ENCODE peak calls at places on chromosome 16, in nine cellular contexts. One of them, this sample, is unnamed.
A peak's percentile ranks its signal among the peaks of the same experiment; 100 is the strongest.

GRCh38 chr16:19884611-19885455 is at the start of gene GPRC5B:
- DNase-seq in HTR-8/SVneo: peak; percentile 55
- DNase-seq in substantia nigra: peak; percentile 78
- DNase-seq in GM04504: no peak
- DNase-seq in CD8-positive, alpha-beta memory T cell: peak; percentile 21
- DNase-seq in SJSA1: peak; percentile 61
- DNase-seq in stimulated activated CD8-positive, alpha-beta memory T cell treated with anti-CD3 and anti-CD28 coated beads, Interleukin-15, amount 100 ng/mL, for 48 hours: no peak
- DNase-seq in stimulated activated effector memory CD8-positive, alpha-beta T cell treated with anti-CD3 and anti-CD28 coated beads, Interleukin-12 subunit alpha, Interleukin-12 subunit beta, amount 100 ng/mL, for 72 hours: peak; percentile 66
- DNase-seq in Peyer's patch: peak; percentile 68
- DNase-seq in this sample: peak; percentile 69

GRCh38 chr16:81778861-81779539 is at the start of gene PLCG2:
- DNase-seq in HTR-8/SVneo: peak; percentile 67
- DNase-seq in substantia nigra: peak; percentile 51
- DNase-seq in GM04504: no peak
- DNase-seq in CD8-positive, alpha-beta memory T cell: peak; percentile 64
- DNase-seq in SJSA1: peak; percentile 48
- DNase-seq in stimulated activated CD8-positive, alpha-beta memory T cell treated with anti-CD3 and anti-CD28 coated beads, Interleukin-15, amount 100 ng/mL, for 48 hours: peak; percentile 69
- DNase-seq in stimulated activated effector memory CD8-positive, alpha-beta T cell treated with anti-CD3 and anti-CD28 coated beads, Interleukin-12 subunit alpha, Interleukin-12 subunit beta, amount 100 ng/mL, for 72 hours: peak; percentile 87
- DNase-seq in Peyer's patch: peak; percentile 93
- DNase-seq in this sample: peak; percentile 66

GRCh38 chr16:61879306-61879705 is 156.9 kb downstream of the CDH8 start:
- DNase-seq in HTR-8/SVneo: no peak
- DNase-seq in substantia nigra: no peak
- DNase-seq in GM04504: no peak
- DNase-seq in CD8-positive, alpha-beta memory T cell: no peak
- DNase-seq in SJSA1: no peak
- DNase-seq in stimulated activated CD8-positive, alpha-beta memory T cell treated with anti-CD3 and anti-CD28 coated beads, Interleukin-15, amount 100 ng/mL, for 48 hours: no peak
- DNase-seq in stimulated activated effector memory CD8-positive, alpha-beta T cell treated with anti-CD3 and anti-CD28 coated beads, Interleukin-12 subunit alpha, Interleukin-12 subunit beta, amount 100 ng/mL, for 72 hours: no peak
- DNase-seq in Peyer's patch: no peak
- DNase-seq in this sample: no peak

GRCh38 chr16:57822861-57823260 is 20.6 kb upstream of the KIFC3 start:
- DNase-seq in HTR-8/SVneo: no peak
- DNase-seq in substantia nigra: no peak
- DNase-seq in GM04504: no peak
- DNase-seq in CD8-positive, alpha-beta memory T cell: no peak
- DNase-seq in SJSA1: no peak
- DNase-seq in stimulated activated CD8-positive, alpha-beta memory T cell treated with anti-CD3 and anti-CD28 coated beads, Interleukin-15, amount 100 ng/mL, for 48 hours: no peak
- DNase-seq in stimulated activated effector memory CD8-positive, alpha-beta T cell treated with anti-CD3 and anti-CD28 coated beads, Interleukin-12 subunit alpha, Interleukin-12 subunit beta, amount 100 ng/mL, for 72 hours: no peak
- DNase-seq in Peyer's patch: no peak
- DNase-seq in this sample: no peak

GRCh38 chr16:22633280-22633679 is 122.6 kb downstream of the NPIPB5 start:
- DNase-seq in HTR-8/SVneo: no peak
- DNase-seq in substantia nigra: no peak
- DNase-seq in GM04504: no peak
- DNase-seq in CD8-positive, alpha-beta memory T cell: no peak
- DNase-seq in SJSA1: no peak
- DNase-seq in stimulated activated CD8-positive, alpha-beta memory T cell treated with anti-CD3 and anti-CD28 coated beads, Interleukin-15, amount 100 ng/mL, for 48 hours: no peak
- DNase-seq in stimulated activated effector memory CD8-positive, alpha-beta T cell treated with anti-CD3 and anti-CD28 coated beads, Interleukin-12 subunit alpha, Interleukin-12 subunit beta, amount 100 ng/mL, for 72 hours: no peak
- DNase-seq in Peyer's patch: no peak
- DNase-seq in this sample: no peak

GRCh38 chr16:77443834-77444460 is 9.1 kb upstream of the ADAMTS18 start:
- DNase-seq in HTR-8/SVneo: no peak
- DNase-seq in substantia nigra: no peak
- DNase-seq in GM04504: no peak
- DNase-seq in CD8-positive, alpha-beta memory T cell: no peak
- DNase-seq in SJSA1: no peak
- DNase-seq in stimulated activated CD8-positive, alpha-beta memory T cell treated with anti-CD3 and anti-CD28 coated beads, Interleukin-15, amount 100 ng/mL, for 48 hours: no peak
- DNase-seq in stimulated activated effector memory CD8-positive, alpha-beta T cell treated with anti-CD3 and anti-CD28 coated beads, Interleukin-12 subunit alpha, Interleukin-12 subunit beta, amount 100 ng/mL, for 72 hours: no peak
- DNase-seq in Peyer's patch: no peak
- DNase-seq in this sample: no peak

GRCh38 chr16:69049146-69049545 is 56.3 kb upstream of the HAS3 start:
- DNase-seq in HTR-8/SVneo: peak; percentile 61
- DNase-seq in substantia nigra: no peak
- DNase-seq in GM04504: peak; percentile 10
- DNase-seq in CD8-positive, alpha-beta memory T cell: no peak
- DNase-seq in SJSA1: no peak
- DNase-seq in stimulated activated CD8-positive, alpha-beta memory T cell treated with anti-CD3 and anti-CD28 coated beads, Interleukin-15, amount 100 ng/mL, for 48 hours: no peak
- DNase-seq in stimulated activated effector memory CD8-positive, alpha-beta T cell treated with anti-CD3 and anti-CD28 coated beads, Interleukin-12 subunit alpha, Interleukin-12 subunit beta, amount 100 ng/mL, for 72 hours: no peak
- DNase-seq in Peyer's patch: no peak
- DNase-seq in this sample: no peak

GRCh38 chr16:75794426-75794825 is 68.1 kb upstream of the CPHXL start:
- DNase-seq in HTR-8/SVneo: no peak
- DNase-seq in substantia nigra: no peak
- DNase-seq in GM04504: no peak
- DNase-seq in CD8-positive, alpha-beta memory T cell: no peak
- DNase-seq in SJSA1: no peak
- DNase-seq in stimulated activated CD8-positive, alpha-beta memory T cell treated with anti-CD3 and anti-CD28 coated beads, Interleukin-15, amount 100 ng/mL, for 48 hours: no peak
- DNase-seq in stimulated activated effector memory CD8-positive, alpha-beta T cell treated with anti-CD3 and anti-CD28 coated beads, Interleukin-12 subunit alpha, Interleukin-12 subunit beta, amount 100 ng/mL, for 72 hours: no peak
- DNase-seq in Peyer's patch: no peak
- DNase-seq in this sample: no peak

GRCh38 chr16:27776556-27776955 is 226.6 kb downstream of the KATNIP start:
- DNase-seq in HTR-8/SVneo: no peak
- DNase-seq in substantia nigra: peak; percentile 68
- DNase-seq in GM04504: no peak
- DNase-seq in CD8-positive, alpha-beta memory T cell: no peak
- DNase-seq in SJSA1: no peak
- DNase-seq in stimulated activated CD8-positive, alpha-beta memory T cell treated with anti-CD3 and anti-CD28 coated beads, Interleukin-15, amount 100 ng/mL, for 48 hours: no peak
- DNase-seq in stimulated activated effector memory CD8-positive, alpha-beta T cell treated with anti-CD3 and anti-CD28 coated beads, Interleukin-12 subunit alpha, Interleukin-12 subunit beta, amount 100 ng/mL, for 72 hours: no peak
- DNase-seq in Peyer's patch: peak; percentile 14
- DNase-seq in this sample: no peak

GRCh38 chr16:23491490-23492391 is 18.6 kb downstream of the GGA2 start:
- DNase-seq in HTR-8/SVneo: no peak
- DNase-seq in substantia nigra: no peak
- DNase-seq in GM04504: peak; percentile 3
- DNase-seq in CD8-positive, alpha-beta memory T cell: no peak
- DNase-seq in SJSA1: peak; percentile 56
- DNase-seq in stimulated activated CD8-positive, alpha-beta memory T cell treated with anti-CD3 and anti-CD28 coated beads, Interleukin-15, amount 100 ng/mL, for 48 hours: no peak
- DNase-seq in stimulated activated effector memory CD8-positive, alpha-beta T cell treated with anti-CD3 and anti-CD28 coated beads, Interleukin-12 subunit alpha, Interleukin-12 subunit beta, amount 100 ng/mL, for 72 hours: no peak
- DNase-seq in Peyer's patch: no peak
- DNase-seq in this sample: no peak

GRCh38 chr16:85366031-85366763 is 246.9 kb upstream of the GSE1 start:
- DNase-seq in HTR-8/SVneo: no peak
- DNase-seq in substantia nigra: no peak
- DNase-seq in GM04504: no peak
- DNase-seq in CD8-positive, alpha-beta memory T cell: no peak
- DNase-seq in SJSA1: no peak
- DNase-seq in stimulated activated CD8-positive, alpha-beta memory T cell treated with anti-CD3 and anti-CD28 coated beads, Interleukin-15, amount 100 ng/mL, for 48 hours: no peak
- DNase-seq in stimulated activated effector memory CD8-positive, alpha-beta T cell treated with anti-CD3 and anti-CD28 coated beads, Interleukin-12 subunit alpha, Interleukin-12 subunit beta, amount 100 ng/mL, for 72 hours: no peak
- DNase-seq in Peyer's patch: no peak
- DNase-seq in this sample: no peak

GRCh38 chr16:53041196-53041977 is 11.3 kb downstream of the CHD9NB start:
- DNase-seq in HTR-8/SVneo: peak; percentile 20
- DNase-seq in substantia nigra: no peak
- DNase-seq in GM04504: no peak
- DNase-seq in CD8-positive, alpha-beta memory T cell: no peak
- DNase-seq in SJSA1: no peak
- DNase-seq in stimulated activated CD8-positive, alpha-beta memory T cell treated with anti-CD3 and anti-CD28 coated beads, Interleukin-15, amount 100 ng/mL, for 48 hours: no peak
- DNase-seq in stimulated activated effector memory CD8-positive, alpha-beta T cell treated with anti-CD3 and anti-CD28 coated beads, Interleukin-12 subunit alpha, Interleukin-12 subunit beta, amount 100 ng/mL, for 72 hours: no peak
- DNase-seq in Peyer's patch: no peak
- DNase-seq in this sample: peak; percentile 86

GRCh38 chr16:85436636-85437160 is 176.4 kb upstream of the GSE1 start:
- DNase-seq in HTR-8/SVneo: no peak
- DNase-seq in substantia nigra: peak; percentile 36
- DNase-seq in GM04504: no peak
- DNase-seq in CD8-positive, alpha-beta memory T cell: no peak
- DNase-seq in SJSA1: no peak
- DNase-seq in stimulated activated CD8-positive, alpha-beta memory T cell treated with anti-CD3 and anti-CD28 coated beads, Interleukin-15, amount 100 ng/mL, for 48 hours: no peak
- DNase-seq in stimulated activated effector memory CD8-positive, alpha-beta T cell treated with anti-CD3 and anti-CD28 coated beads, Interleukin-12 subunit alpha, Interleukin-12 subunit beta, amount 100 ng/mL, for 72 hours: no peak
- DNase-seq in Peyer's patch: peak; percentile 87
- DNase-seq in this sample: no peak

GRCh38 chr16:19282101-19282500 is 3.4 kb upstream of the CLEC19A start:
- DNase-seq in HTR-8/SVneo: no peak
- DNase-seq in substantia nigra: no peak
- DNase-seq in GM04504: no peak
- DNase-seq in CD8-positive, alpha-beta memory T cell: no peak
- DNase-seq in SJSA1: no peak
- DNase-seq in stimulated activated CD8-positive, alpha-beta memory T cell treated with anti-CD3 and anti-CD28 coated beads, Interleukin-15, amount 100 ng/mL, for 48 hours: no peak
- DNase-seq in stimulated activated effector memory CD8-positive, alpha-beta T cell treated with anti-CD3 and anti-CD28 coated beads, Interleukin-12 subunit alpha, Interleukin-12 subunit beta, amount 100 ng/mL, for 72 hours: no peak
- DNase-seq in Peyer's patch: no peak
- DNase-seq in this sample: no peak

GRCh38 chr16:87970206-87970605 is 19.0 kb downstream of the BANP start:
- DNase-seq in HTR-8/SVneo: no peak
- DNase-seq in substantia nigra: no peak
- DNase-seq in GM04504: no peak
- DNase-seq in CD8-positive, alpha-beta memory T cell: no peak
- DNase-seq in SJSA1: no peak
- DNase-seq in stimulated activated CD8-positive, alpha-beta memory T cell treated with anti-CD3 and anti-CD28 coated beads, Interleukin-15, amount 100 ng/mL, for 48 hours: no peak
- DNase-seq in stimulated activated effector memory CD8-positive, alpha-beta T cell treated with anti-CD3 and anti-CD28 coated beads, Interleukin-12 subunit alpha, Interleukin-12 subunit beta, amount 100 ng/mL, for 72 hours: no peak
- DNase-seq in Peyer's patch: no peak
- DNase-seq in this sample: no peak

GRCh38 chr16:77238593-77238992 is 39.4 kb downstream of the SYCE1L start:
- DNase-seq in HTR-8/SVneo: no peak
- DNase-seq in substantia nigra: no peak
- DNase-seq in GM04504: no peak
- DNase-seq in CD8-positive, alpha-beta memory T cell: no peak
- DNase-seq in SJSA1: no peak
- DNase-seq in stimulated activated CD8-positive, alpha-beta memory T cell treated with anti-CD3 and anti-CD28 coated beads, Interleukin-15, amount 100 ng/mL, for 48 hours: no peak
- DNase-seq in stimulated activated effector memory CD8-positive, alpha-beta T cell treated with anti-CD3 and anti-CD28 coated beads, Interleukin-12 subunit alpha, Interleukin-12 subunit beta, amount 100 ng/mL, for 72 hours: no peak
- DNase-seq in Peyer's patch: no peak
- DNase-seq in this sample: no peak

GRCh38 chr16:26111900-26112299 is 420.1 kb downstream of the HS3ST4 start:
- DNase-seq in HTR-8/SVneo: no peak
- DNase-seq in substantia nigra: no peak
- DNase-seq in GM04504: no peak
- DNase-seq in CD8-positive, alpha-beta memory T cell: no peak
- DNase-seq in SJSA1: no peak
- DNase-seq in stimulated activated CD8-positive, alpha-beta memory T cell treated with anti-CD3 and anti-CD28 coated beads, Interleukin-15, amount 100 ng/mL, for 48 hours: no peak
- DNase-seq in stimulated activated effector memory CD8-positive, alpha-beta T cell treated with anti-CD3 and anti-CD28 coated beads, Interleukin-12 subunit alpha, Interleukin-12 subunit beta, amount 100 ng/mL, for 72 hours: no peak
- DNase-seq in Peyer's patch: no peak
- DNase-seq in this sample: no peak

GRCh38 chr16:61993076-61993475 is 43.2 kb downstream of the CDH8 start:
- DNase-seq in HTR-8/SVneo: no peak
- DNase-seq in substantia nigra: no peak
- DNase-seq in GM04504: no peak
- DNase-seq in CD8-positive, alpha-beta memory T cell: no peak
- DNase-seq in SJSA1: no peak
- DNase-seq in stimulated activated CD8-positive, alpha-beta memory T cell treated with anti-CD3 and anti-CD28 coated beads, Interleukin-15, amount 100 ng/mL, for 48 hours: no peak
- DNase-seq in stimulated activated effector memory CD8-positive, alpha-beta T cell treated with anti-CD3 and anti-CD28 coated beads, Interleukin-12 subunit alpha, Interleukin-12 subunit beta, amount 100 ng/mL, for 72 hours: no peak
- DNase-seq in Peyer's patch: no peak
- DNase-seq in this sample: no peak

GRCh38 chr16:7405166-7405565 is 72.5 kb downstream of the RBFOX1 start:
- DNase-seq in HTR-8/SVneo: no peak
- DNase-seq in substantia nigra: peak; percentile 26
- DNase-seq in GM04504: no peak
- DNase-seq in CD8-positive, alpha-beta memory T cell: no peak
- DNase-seq in SJSA1: no peak
- DNase-seq in stimulated activated CD8-positive, alpha-beta memory T cell treated with anti-CD3 and anti-CD28 coated beads, Interleukin-15, amount 100 ng/mL, for 48 hours: no peak
- DNase-seq in stimulated activated effector memory CD8-positive, alpha-beta T cell treated with anti-CD3 and anti-CD28 coated beads, Interleukin-12 subunit alpha, Interleukin-12 subunit beta, amount 100 ng/mL, for 72 hours: no peak
- DNase-seq in Peyer's patch: no peak
- DNase-seq in this sample: peak; percentile 49

GRCh38 chr16:50272687-50273381 is 6.5 kb downstream of the ADCY7 start:
- DNase-seq in HTR-8/SVneo: no peak
- DNase-seq in substantia nigra: no peak
- DNase-seq in GM04504: no peak
- DNase-seq in CD8-positive, alpha-beta memory T cell: no peak
- DNase-seq in SJSA1: no peak
- DNase-seq in stimulated activated CD8-positive, alpha-beta memory T cell treated with anti-CD3 and anti-CD28 coated beads, Interleukin-15, amount 100 ng/mL, for 48 hours: no peak
- DNase-seq in stimulated activated effector memory CD8-positive, alpha-beta T cell treated with anti-CD3 and anti-CD28 coated beads, Interleukin-12 subunit alpha, Interleukin-12 subunit beta, amount 100 ng/mL, for 72 hours: no peak
- DNase-seq in Peyer's patch: no peak
- DNase-seq in this sample: no peak

GRCh38 chr16:53282975-53283946 is 151.0 kb upstream of the RBL2 start:
- DNase-seq in HTR-8/SVneo: peak; percentile 52
- DNase-seq in substantia nigra: no peak
- DNase-seq in GM04504: peak; percentile 13
- DNase-seq in CD8-positive, alpha-beta memory T cell: no peak
- DNase-seq in SJSA1: no peak
- DNase-seq in stimulated activated CD8-positive, alpha-beta memory T cell treated with anti-CD3 and anti-CD28 coated beads, Interleukin-15, amount 100 ng/mL, for 48 hours: no peak
- DNase-seq in stimulated activated effector memory CD8-positive, alpha-beta T cell treated with anti-CD3 and anti-CD28 coated beads, Interleukin-12 subunit alpha, Interleukin-12 subunit beta, amount 100 ng/mL, for 72 hours: no peak
- DNase-seq in Peyer's patch: no peak
- DNase-seq in this sample: no peak

GRCh38 chr16:87235810-87236515 is 81.2 kb downstream of the C16orf95 start:
- DNase-seq in HTR-8/SVneo: no peak
- DNase-seq in substantia nigra: no peak
- DNase-seq in GM04504: no peak
- DNase-seq in CD8-positive, alpha-beta memory T cell: no peak
- DNase-seq in SJSA1: no peak
- DNase-seq in stimulated activated CD8-positive, alpha-beta memory T cell treated with anti-CD3 and anti-CD28 coated beads, Interleukin-15, amount 100 ng/mL, for 48 hours: no peak
- DNase-seq in stimulated activated effector memory CD8-positive, alpha-beta T cell treated with anti-CD3 and anti-CD28 coated beads, Interleukin-12 subunit alpha, Interleukin-12 subunit beta, amount 100 ng/mL, for 72 hours: no peak
- DNase-seq in Peyer's patch: no peak
- DNase-seq in this sample: no peak

GRCh38 chr16:77859493-77860232 is 71.3 kb downstream of the VAT1L start:
- DNase-seq in HTR-8/SVneo: no peak
- DNase-seq in substantia nigra: no peak
- DNase-seq in GM04504: no peak
- DNase-seq in CD8-positive, alpha-beta memory T cell: no peak
- DNase-seq in SJSA1: no peak
- DNase-seq in stimulated activated CD8-positive, alpha-beta memory T cell treated with anti-CD3 and anti-CD28 coated beads, Interleukin-15, amount 100 ng/mL, for 48 hours: no peak
- DNase-seq in stimulated activated effector memory CD8-positive, alpha-beta T cell treated with anti-CD3 and anti-CD28 coated beads, Interleukin-12 subunit alpha, Interleukin-12 subunit beta, amount 100 ng/mL, for 72 hours: no peak
- DNase-seq in Peyer's patch: no peak
- DNase-seq in this sample: peak; percentile 44

GRCh38 chr16:88651276-88651988 is 579 bp upstream of the CYBA start:
- DNase-seq in HTR-8/SVneo: no peak
- DNase-seq in substantia nigra: no peak
- DNase-seq in GM04504: no peak
- DNase-seq in CD8-positive, alpha-beta memory T cell: peak; percentile 59
- DNase-seq in SJSA1: no peak
- DNase-seq in stimulated activated CD8-positive, alpha-beta memory T cell treated with anti-CD3 and anti-CD28 coated beads, Interleukin-15, amount 100 ng/mL, for 48 hours: peak; percentile 80
- DNase-seq in stimulated activated effector memory CD8-positive, alpha-beta T cell treated with anti-CD3 and anti-CD28 coated beads, Interleukin-12 subunit alpha, Interleukin-12 subunit beta, amount 100 ng/mL, for 72 hours: peak; percentile 93
- DNase-seq in Peyer's patch: no peak
- DNase-seq in this sample: peak; percentile 73

GRCh38 chr16:75621170-75621477 is 2.0 kb downstream of the ADAT1 start:
- DNase-seq in HTR-8/SVneo: peak; percentile 24
- DNase-seq in substantia nigra: no peak
- DNase-seq in GM04504: no peak
- DNase-seq in CD8-positive, alpha-beta memory T cell: no peak
- DNase-seq in SJSA1: no peak
- DNase-seq in stimulated activated CD8-positive, alpha-beta memory T cell treated with anti-CD3 and anti-CD28 coated beads, Interleukin-15, amount 100 ng/mL, for 48 hours: no peak
- DNase-seq in stimulated activated effector memory CD8-positive, alpha-beta T cell treated with anti-CD3 and anti-CD28 coated beads, Interleukin-12 subunit alpha, Interleukin-12 subunit beta, amount 100 ng/mL, for 72 hours: no peak
- DNase-seq in Peyer's patch: no peak
- DNase-seq in this sample: no peak

GRCh38 chr16:88454315-88455057 is 1.4 kb downstream of the ZFPM1 start:
- DNase-seq in HTR-8/SVneo: no peak
- DNase-seq in substantia nigra: no peak
- DNase-seq in GM04504: no peak
- DNase-seq in CD8-positive, alpha-beta memory T cell: peak; percentile 21
- DNase-seq in SJSA1: no peak
- DNase-seq in stimulated activated CD8-positive, alpha-beta memory T cell treated with anti-CD3 and anti-CD28 coated beads, Interleukin-15, amount 100 ng/mL, for 48 hours: no peak
- DNase-seq in stimulated activated effector memory CD8-positive, alpha-beta T cell treated with anti-CD3 and anti-CD28 coated beads, Interleukin-12 subunit alpha, Interleukin-12 subunit beta, amount 100 ng/mL, for 72 hours: peak; percentile 81
- DNase-seq in Peyer's patch: peak; percentile 69
- DNase-seq in this sample: no peak

GRCh38 chr16:66250686-66251405 is 115.6 kb upstream of the CDH5 start:
- DNase-seq in HTR-8/SVneo: no peak
- DNase-seq in substantia nigra: peak; percentile 43
- DNase-seq in GM04504: no peak
- DNase-seq in CD8-positive, alpha-beta memory T cell: no peak
- DNase-seq in SJSA1: peak; percentile 85
- DNase-seq in stimulated activated CD8-positive, alpha-beta memory T cell treated with anti-CD3 and anti-CD28 coated beads, Interleukin-15, amount 100 ng/mL, for 48 hours: no peak
- DNase-seq in stimulated activated effector memory CD8-positive, alpha-beta T cell treated with anti-CD3 and anti-CD28 coated beads, Interleukin-12 subunit alpha, Interleukin-12 subunit beta, amount 100 ng/mL, for 72 hours: no peak
- DNase-seq in Peyer's patch: peak; percentile 51
- DNase-seq in this sample: peak; percentile 61

GRCh38 chr16:11252482-11252931 is 3.5 kb downstream of the SOCS1 start:
- DNase-seq in HTR-8/SVneo: no peak
- DNase-seq in substantia nigra: no peak
- DNase-seq in GM04504: no peak
- DNase-seq in CD8-positive, alpha-beta memory T cell: no peak
- DNase-seq in SJSA1: no peak
- DNase-seq in stimulated activated CD8-positive, alpha-beta memory T cell treated with anti-CD3 and anti-CD28 coated beads, Interleukin-15, amount 100 ng/mL, for 48 hours: no peak
- DNase-seq in stimulated activated effector memory CD8-positive, alpha-beta T cell treated with anti-CD3 and anti-CD28 coated beads, Interleukin-12 subunit alpha, Interleukin-12 subunit beta, amount 100 ng/mL, for 72 hours: peak; percentile 73
- DNase-seq in Peyer's patch: no peak
- DNase-seq in this sample: no peak

GRCh38 chr16:74909665-74910064 is 75.3 kb downstream of the WDR59 start:
- DNase-seq in HTR-8/SVneo: no peak
- DNase-seq in substantia nigra: no peak
- DNase-seq in GM04504: no peak
- DNase-seq in CD8-positive, alpha-beta memory T cell: no peak
- DNase-seq in SJSA1: no peak
- DNase-seq in stimulated activated CD8-positive, alpha-beta memory T cell treated with anti-CD3 and anti-CD28 coated beads, Interleukin-15, amount 100 ng/mL, for 48 hours: no peak
- DNase-seq in stimulated activated effector memory CD8-positive, alpha-beta T cell treated with anti-CD3 and anti-CD28 coated beads, Interleukin-12 subunit alpha, Interleukin-12 subunit beta, amount 100 ng/mL, for 72 hours: no peak
- DNase-seq in Peyer's patch: no peak
- DNase-seq in this sample: peak; percentile 26